ENCODE peak calls at places on chromosomes 1 and 21, in five cellular contexts. L is stomach, I is uterus, G is cardiac muscle cell, U is OCI-LY7. A is an unnamed sample.

GRCh38 chr1:186983327-186983726 is 154.6 kb downstream of the PLA2G4A start:
- DNase-seq in L (no peak), I (peak; percentile 30), G (peak; percentile 40), U (no peak), A (peak; percentile 20)

GRCh38 chr1:233281711-233282581 is 13.6 kb downstream of the PCNX2 start:
- DNase-seq in L (no peak), I (no peak), G (no peak), U (peak; percentile 16), A (no peak)

GRCh38 chr1:86538775-86539174 is 8.1 kb upstream of the CLCA4 start:
- DNase-seq in L (no peak), I (no peak), G (peak; percentile 71), U (no peak), A (no peak)

GRCh38 chr21:32941263-32941662 is 84.5 kb upstream of the OLIG2 start:
- DNase-seq in L (no peak), I (no peak), G (no peak), U (no peak), A (no peak)

GRCh38 chr1:241610056-241610815 is 29.9 kb downstream of the CHML start:
- DNase-seq in L (peak; percentile 33), I (no peak), G (peak; percentile 9), U (no peak), A (peak; percentile 64)

GRCh38 chr1:71521655-71522264 is 440.9 kb upstream of the ZRANB2 start:
- DNase-seq in L (peak; percentile 39), I (no peak), G (peak; percentile 59), U (peak; percentile 23), A (peak; percentile 65)

GRCh38 chr1:39732730-39733129 is 6.0 kb upstream of the PPIE start:
- DNase-seq in L (no peak), I (no peak), G (no peak), U (no peak), A (no peak)

GRCh38 chr1:15345711-15346355 is 63.9 kb upstream of the EFHD2 start:
- DNase-seq in L (peak; percentile 72), I (no peak), G (no peak), U (no peak), A (peak; percentile 68)

GRCh38 chr1:174174461-174175329 is 15.4 kb downstream of the RABGAP1L start:
- DNase-seq in L (no peak), I (no peak), G (no peak), U (no peak), A (no peak)

GRCh38 chr1:174447866-174448530 is at the start of gene GPR52:
- DNase-seq in L (no peak), I (no peak), G (no peak), U (no peak), A (no peak)

GRCh38 chr21:20445971-20446370 is 552.2 kb upstream of the NCAM2 start:
- DNase-seq in L (no peak), I (no peak), G (no peak), U (no peak), A (no peak)

GRCh38 chr1:106063510-106063909 is 993.0 kb upstream of the PRMT6 start:
- DNase-seq in L (no peak), I (no peak), G (no peak), U (no peak), A (no peak)

GRCh38 chr1:10751561-10752085 is 44.8 kb downstream of the CASZ1 start:
- DNase-seq in L (no peak), I (no peak), G (no peak), U (no peak), A (no peak)

GRCh38 chr1:87999852-88000251 is 671.2 kb downstream of the LMO4 start:
- DNase-seq in L (no peak), I (no peak), G (no peak), U (no peak), A (no peak)

GRCh38 chr1:24908591-24909259 is 21.4 kb downstream of the RUNX3 start:
- DNase-seq in L (no peak), I (no peak), G (no peak), U (no peak), A (no peak)

GRCh38 chr1:78730053-78730452 is 80.4 kb downstream of the IFI44 start:
- DNase-seq in L (no peak), I (no peak), G (no peak), U (no peak), A (no peak)

GRCh38 chr1:203146537-203146936 is 19.0 kb downstream of the ADORA1 start:
- DNase-seq in L (no peak), I (no peak), G (no peak), U (no peak), A (no peak)

GRCh38 chr1:87284456-87285240 is 44.0 kb upstream of the LMO4 start:
- DNase-seq in L (no peak), I (no peak), G (no peak), U (no peak), A (no peak)

GRCh38 chr21:26124896-26125295 is 45.7 kb downstream of the APP start:
- DNase-seq in L (no peak), I (no peak), G (peak; percentile 50), U (no peak), A (no peak)

GRCh38 chr1:165894591-165894990 is 67.2 kb downstream of the UCK2 start:
- DNase-seq in L (no peak), I (no peak), G (no peak), U (no peak), A (no peak)

GRCh38 chr1:41387667-41388091 is 26.4 kb downstream of the FOXO6 start:
- DNase-seq in L (peak; percentile 85), I (peak; percentile 87), G (peak; percentile 93), U (no peak), A (peak; percentile 68)

GRCh38 chr1:220906561-220907334 is 27.5 kb downstream of the HLX start:
- DNase-seq in L (no peak), I (no peak), G (no peak), U (no peak), A (no peak)

GRCh38 chr1:162631546-162632233 is 574 bp upstream of the DDR2 start:
- DNase-seq in L (no peak), I (peak; percentile 64), G (peak; percentile 63), U (no peak), A (no peak)

GRCh38 chr1:9061949-9062555 is 7.4 kb downstream of the SLC2A5 start:
- DNase-seq in L (no peak), I (no peak), G (no peak), U (no peak), A (no peak)
- H3K4me1 ChIP-seq in L (no peaks in the 10 kb centered on the region), I (no peaks in the 10 kb centered on the region), G (peaks cover 13% of the 10 kb centered on the region), U (peaks cover 74% of the 10 kb centered on the region), A (no peaks in the 10 kb centered on the region)

GRCh38 chr1:92485374-92486250 is 1.1 kb downstream of the GFI1 start:
- DNase-seq in L (peak; percentile 69), I (no peak), G (peak; percentile 55), U (peak; percentile 51), A (peak; percentile 70)
- H3K4me1 ChIP-seq in L (peaks cover 64% of the 10 kb centered on the region), I (peaks cover 46% of the 10 kb centered on the region), G (peaks cover 19% of the 10 kb centered on the region), U (peaks cover 24% of the 10 kb centered on the region), A (peaks cover 33% of the 10 kb centered on the region)

GRCh38 chr1:110214454-110215404 is 4.6 kb downstream of the KCNC4 start:
- DNase-seq in L (peak; percentile 59), I (no peak), G (no peak), U (no peak), A (no peak)

GRCh38 chr1:110211503-110212164 is 1.5 kb downstream of the KCNC4 start:
- DNase-seq in L (no peak), I (no peak), G (no peak), U (no peak), A (no peak)

GRCh38 chr1:110210604-110211502 is 739 bp downstream of the KCNC4 start:
- DNase-seq in L (peak; percentile 57), I (peak; percentile 40), G (peak; percentile 62), U (peak; percentile 58), A (peak; percentile 71)

GRCh38 chr1:110213143-110213540 is 3.0 kb downstream of the KCNC4 start:
- DNase-seq in L (no peak), I (no peak), G (no peak), U (no peak), A (no peak)

GRCh38 chr1:110212165-110213142 is 2.3 kb downstream of the KCNC4 start:
- DNase-seq in L (no peak), I (peak; percentile 45), G (no peak), U (peak; percentile 24), A (no peak)
- H3K4me1 ChIP-seq in L (peaks cover 61% of the 10 kb centered on the region), I (peaks cover 8% of the 10 kb centered on the region), G (no peaks in the 10 kb centered on the region), U (peaks cover 31% of the 10 kb centered on the region), A (no peaks in the 10 kb centered on the region)

GRCh38 chr1:64956241-64956640 is 10.1 kb downstream of the JAK1 start:
- DNase-seq in L (no peak), I (no peak), G (no peak), U (no peak), A (no peak)
- H3K4me1 ChIP-seq in L (peaks cover 58% of the 10 kb centered on the region), I (peaks cover 5% of the 10 kb centered on the region), G (no peaks in the 10 kb centered on the region), U (peaks cover 98% of the 10 kb centered on the region), A (peaks cover 14% of the 10 kb centered on the region)

DNA sequence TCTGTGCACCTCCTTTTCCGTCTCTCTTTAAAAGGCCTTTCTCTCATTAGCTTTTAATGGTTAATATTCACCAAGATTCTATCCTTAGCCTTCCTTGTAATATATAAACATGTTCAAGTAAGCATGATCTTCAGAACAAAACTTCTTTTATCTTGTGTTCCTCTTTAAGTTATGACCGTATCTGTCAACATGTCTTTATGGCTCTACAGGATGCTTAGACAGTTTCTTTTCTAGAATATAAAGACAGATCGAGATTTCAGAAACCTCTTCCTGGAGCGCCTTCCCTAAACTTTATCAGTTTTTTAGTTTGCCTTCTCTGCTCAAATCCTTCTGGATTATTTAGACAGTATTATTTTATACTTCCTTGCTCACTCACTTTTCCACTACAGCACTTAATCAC is 7.2 kb downstream of the RO60 start:
- DNase-seq in L (no peak), I (no peak), G (no peak), U (no peak), A (no peak)
- H3K4me1 ChIP-seq in L (no peaks in the 10 kb centered on the region), I (no peaks in the 10 kb centered on the region), G (peaks cover 3% of the 10 kb centered on the region), U (peaks cover 33% of the 10 kb centered on the region), A (no peaks in the 10 kb centered on the region)

GRCh38 chr21:41678944-41679343 is 87.9 kb downstream of the RIPK4 start:
- DNase-seq in L (peak; percentile 97), I (peak; percentile 62), G (peak; percentile 92), U (no peak), A (peak; percentile 97)
- H3K4me1 ChIP-seq in L (peaks cover 51% of the 10 kb centered on the region), I (no peaks in the 10 kb centered on the region), G (no peaks in the 10 kb centered on the region), U (no peaks in the 10 kb centered on the region), A (no peaks in the 10 kb centered on the region)